ENCODE peak calls at places on chromosomes 4 and X, in seven cellular contexts. O is lower leg skin, G is suprapubic skin, D is transverse colon, V is body of pancreas, H is ovary, U is adrenal gland. Y is an unnamed sample.
A peak's percentile ranks its signal among the peaks of the same experiment; 100 is the strongest.

GRCh38 chr4:164716901-164717300 is 37.0 kb upstream of the SMIM31 start:
- DNase-seq in H (no peak), O (no peak), D (no peak), U (no peak), V (no peak), G (no peak), Y (peak; percentile 6)

GRCh38 chr4:73740353-73740778 is at the start of gene CXCL8:
- DNase-seq in D (peak; percentile 70), U (peak; percentile 87), H (peak; percentile 38), V (peak; percentile 76), O (peak; percentile 88), G (no peak), Y (peak; percentile 28)

GRCh38 chrX:13791559-13791958 is 25.3 kb downstream of the GPM6B start:
- DNase-seq in D (no peak), V (no peak), U (no peak), H (no peak), O (no peak), G (no peak), Y (no peak)

GRCh38 chr4:101527186-101527585 is 179.9 kb upstream of the PPP3CA start:
- DNase-seq in O (no peak), H (no peak), D (no peak), G (no peak), V (no peak), U (no peak), Y (no peak)

GRCh38 chr4:138981930-138982390 is 33.6 kb upstream of the NOCT start:
- DNase-seq in G (no peak), H (no peak), O (no peak), D (peak; percentile 13), V (peak; percentile 18), U (peak; percentile 69), Y (peak; percentile 8)

GRCh38 chr4:11471613-11472012 is 42.9 kb upstream of the HS3ST1 start:
- DNase-seq in O (no peak), H (no peak), U (peak; percentile 62), V (no peak), G (no peak), D (peak; percentile 41), Y (no peak)

GRCh38 chrX:20265221-20265725 is 1.4 kb downstream of the RPS6KA3 start:
- DNase-seq in H (peak; percentile 73), D (peak; percentile 62), U (peak; percentile 82), G (peak; percentile 76), V (peak; percentile 69), O (peak; percentile 89), Y (peak; percentile 91)

GRCh38 chr4:142369141-142369540 is 477.0 kb downstream of the INPP4B start:
- DNase-seq in H (no peak), D (no peak), V (no peak), U (no peak), O (no peak), G (no peak), Y (no peak)

GRCh38 chrX:99572711-99573110 is 837.4 kb downstream of the PCDH19 start:
- DNase-seq in D (no peak), G (no peak), V (no peak), U (no peak), O (no peak), H (no peak), Y (no peak)

GRCh38 chrX:40108959-40109287 is 11.2 kb upstream of the BCOR start:
- DNase-seq in U (peak; percentile 85), H (peak; percentile 85), D (peak; percentile 84), O (peak; percentile 95), G (no peak), V (peak; percentile 89), Y (peak; percentile 87)

GRCh38 chr4:78544681-78545080 is 6.9 kb upstream of the ANXA3 start:
- DNase-seq in H (no peak), G (no peak), V (no peak), D (no peak), U (no peak), O (no peak), Y (no peak)

DNA sequence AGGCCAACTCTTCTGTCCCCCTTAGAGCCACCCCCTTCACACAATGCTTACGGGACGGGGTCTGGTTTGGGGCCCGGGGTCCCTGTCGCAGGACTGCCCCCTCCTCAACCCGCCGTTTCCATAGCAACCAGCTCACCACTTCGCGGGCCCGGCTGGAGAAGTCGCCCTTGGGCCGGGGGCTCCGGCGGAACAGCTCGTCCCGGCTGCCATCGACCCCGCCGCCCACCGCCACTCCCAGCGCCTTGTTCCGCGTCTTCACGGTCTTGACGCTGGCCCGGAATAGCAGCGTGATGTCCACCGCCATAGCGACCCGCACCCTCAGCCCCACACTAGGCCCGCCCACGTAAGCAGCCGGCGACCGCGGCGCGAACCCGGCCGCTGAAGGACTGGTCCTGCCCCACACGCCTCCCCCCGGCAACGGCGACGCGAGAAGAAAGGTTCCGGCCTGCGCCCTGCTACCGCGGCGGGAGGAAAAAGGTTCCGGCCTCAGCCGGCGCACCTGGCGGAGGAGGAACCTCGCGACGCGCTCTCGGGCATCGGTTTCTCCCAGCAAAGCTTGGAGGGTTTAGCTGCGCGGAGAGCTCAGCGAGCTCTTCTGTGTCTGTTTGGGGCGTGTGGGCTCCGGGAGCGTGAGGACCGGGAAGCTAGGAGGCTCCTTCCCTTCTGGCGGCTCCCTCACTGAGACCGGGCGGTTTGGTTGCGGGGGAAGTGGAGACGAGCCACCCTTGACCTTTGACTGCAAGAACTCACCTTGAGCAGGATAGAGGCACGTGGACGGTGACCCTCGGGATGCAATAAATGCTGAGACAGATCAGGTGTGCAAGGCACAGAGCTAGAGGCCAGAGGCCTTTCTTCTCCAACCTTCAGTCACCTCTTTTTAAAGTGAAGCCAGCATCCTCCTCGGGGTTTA is at the start of gene STX18:
- DNase-seq in D (peak; percentile 90), H (peak; percentile 91), O (peak; percentile 96), U (peak; percentile 91), V (peak; percentile 88), G (peak; percentile 93), Y (peak; percentile 96)
- TF ChIP-seq POLR2A in D (peak; percentile 91), H (peak; percentile 64), O (no peak), U (peak; percentile 84), V (peak; percentile 65), G (peak; percentile 63), Y (peak; percentile 73)

DNA sequence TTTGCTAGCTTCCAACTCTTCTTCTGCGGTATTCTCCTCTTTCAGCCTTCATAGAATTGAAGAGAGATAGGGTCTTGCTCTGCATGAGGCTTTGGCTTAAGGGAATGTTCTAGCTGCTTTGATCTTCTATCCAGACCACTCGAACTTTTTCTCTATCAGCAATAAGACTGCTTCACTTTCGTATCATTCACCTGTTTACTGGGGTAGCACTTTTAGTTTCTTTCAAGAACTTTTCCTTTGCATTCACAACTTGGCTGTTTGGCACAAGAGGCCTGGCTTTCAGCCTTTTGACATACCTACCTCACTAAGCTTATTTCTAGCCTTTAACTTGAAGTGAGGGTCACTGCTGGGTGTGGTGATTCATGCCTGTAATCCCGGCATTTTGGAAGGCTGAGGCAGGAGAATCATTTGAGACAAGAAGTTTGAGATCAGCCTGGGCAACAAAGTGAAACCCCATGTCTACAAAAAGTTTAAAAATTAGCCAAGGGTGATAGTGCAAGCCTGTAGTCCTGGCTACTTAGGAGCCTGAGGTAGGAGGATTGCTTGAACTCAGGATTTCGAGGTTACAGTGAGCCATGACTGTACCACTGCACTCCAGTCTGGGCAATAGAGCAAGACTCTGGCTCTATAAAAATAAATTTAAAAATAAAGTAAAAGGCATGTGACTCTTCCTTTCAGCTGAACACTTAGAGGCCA is 47.1 kb upstream of the HPGDS start:
- DNase-seq in O (no peak), H (no peak), D (no peak), V (no peak), U (no peak), G (no peak), Y (no peak)
- TF ChIP-seq POLR2A in O (no peak), H (no peak), D (no peak), V (no peak), U (no peak), G (no peak), Y (no peak)

GRCh38 chrX:123728554-123728953 is 4.3 kb downstream of the THOC2 start:
- DNase-seq in H (no peak), U (no peak), O (no peak), V (no peak), D (no peak), G (no peak), Y (no peak)

GRCh38 chrX:123736333-123736921 is 3.6 kb upstream of the THOC2 start:
- DNase-seq in G (no peak), H (no peak), U (no peak), V (no peak), D (no peak), O (no peak), Y (no peak)

GRCh38 chrX:123731258-123731986 is 1.4 kb downstream of the THOC2 start:
- DNase-seq in G (no peak), V (no peak), U (no peak), D (no peak), O (no peak), H (no peak), Y (peak; percentile 62)

GRCh38 chrX:123731987-123732678 is 719 bp downstream of the THOC2 start:
- DNase-seq in U (no peak), G (no peak), O (no peak), D (peak; percentile 16), H (peak; percentile 45), V (peak; percentile 12), Y (peak; percentile 56)

DNA sequence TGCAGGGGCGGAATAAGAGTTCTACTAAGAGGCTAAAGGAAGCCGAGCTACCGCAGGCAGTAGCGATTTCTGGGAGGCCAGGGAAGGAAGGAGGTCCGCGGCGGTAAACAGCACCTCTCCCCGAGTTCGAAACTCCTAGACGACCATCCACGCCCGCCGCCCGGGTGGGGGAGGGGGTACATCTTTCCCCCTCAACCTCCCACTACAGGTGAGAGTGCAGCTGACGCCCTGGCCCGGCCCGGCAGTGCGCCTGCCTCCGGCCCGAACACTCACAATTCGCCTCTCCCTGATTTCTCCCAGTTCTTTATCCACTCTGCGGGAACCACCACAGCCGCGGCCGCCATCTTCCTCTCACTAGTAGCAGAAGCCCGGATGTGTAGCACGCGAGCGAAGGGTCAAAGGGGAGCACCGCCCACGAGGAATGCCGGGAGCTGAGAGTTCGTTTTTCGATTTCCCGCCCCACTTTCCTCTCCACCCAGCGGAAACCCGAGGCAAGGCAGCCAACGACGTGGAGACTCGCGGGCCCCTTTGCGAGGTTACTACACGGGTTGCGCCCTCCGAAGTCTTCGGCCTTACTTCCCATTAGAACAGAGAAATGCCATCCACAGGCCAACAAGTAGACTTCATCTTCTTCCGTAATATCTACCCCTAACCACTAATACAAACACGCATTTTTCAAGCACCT is at the start of gene THOC2:
- DNase-seq in U (peak; percentile 94), O (peak; percentile 96), H (peak; percentile 92), G (peak; percentile 88), D (peak; percentile 87), V (peak; percentile 85), Y (peak; percentile 85)
- TF ChIP-seq POLR2A in U (peak; percentile 37), O (no peak), H (peak; percentile 42), G (peak; percentile 30), D (peak; percentile 46), V (no peak), Y (peak; percentile 69)

GRCh38 chrX:48600226-48600625 is 2.9 kb downstream of the WDR13 start:
- DNase-seq in U (no peak), O (no peak), H (no peak), G (no peak), D (no peak), V (no peak), Y (no peak)

GRCh38 chrX:48595929-48596328 is 1.4 kb upstream of the WDR13 start:
- DNase-seq in U (no peak), H (no peak), G (no peak), O (no peak), V (no peak), D (no peak), Y (no peak)

GRCh38 chrX:48599341-48599740 is 2.0 kb downstream of the WDR13 start:
- DNase-seq in H (no peak), V (no peak), U (no peak), O (no peak), D (no peak), G (no peak), Y (no peak)

GRCh38 chrX:48598645-48599044 is 1.4 kb downstream of the WDR13 start:
- DNase-seq in U (no peak), V (no peak), D (no peak), O (no peak), H (peak; percentile 47), G (no peak), Y (no peak)

GRCh38 chrX:48597353-48598264 is at the start of gene WDR13:
- DNase-seq in U (peak; percentile 96), H (peak; percentile 95), V (peak; percentile 95), D (peak; percentile 94), G (peak; percentile 92), O (peak; percentile 98), Y (peak; percentile 94)
- TF ChIP-seq POLR2A in U (peak; percentile 74), H (peak; percentile 72), V (peak; percentile 46), D (peak; percentile 75), G (peak; percentile 45), O (no peak), Y (peak; percentile 71)